ENCODE peak calls at places on chromosomes 3 and 15, in eight cellular contexts. I is IMR-90, O is cardiac muscle cell, V is GM23338, X is colonic mucosa, K is heart left ventricle, J is lower lobe of right lung, U is uterus. R is an unnamed sample.

GRCh38 chr15:39025881-39026280 is 461.3 kb upstream of the RASGRP1 start:
- DNase-seq in U (no peak), V (no peak), K (no peak), X (no peak), J (no peak), O (no peak), I (no peak), R (no peak)

GRCh38 chr3:139327861-139328260 is 16.0 kb upstream of the MRPS22 start:
- DNase-seq in J (no peak), O (no peak), X (no peak), V (no peak), U (no peak), I (no peak), K (no peak), R (no peak)

GRCh38 chr15:64681424-64682024 is 93.9 kb downstream of the RBPMS2 start:
- DNase-seq in J (no peak), X (peak; percentile 44), I (peak; percentile 65), U (peak; percentile 46), V (peak; percentile 88), O (peak; percentile 88), K (no peak), R (no peak)

GRCh38 chr3:128307781-128308469 is 154.6 kb downstream of the EEFSEC start:
- DNase-seq in I (no peak), V (no peak), X (peak; percentile 10), O (no peak), J (no peak), U (no peak), K (peak; percentile 15), R (no peak)

GRCh38 chr3:8593022-8593817 is 51.4 kb downstream of the SSUH2 start:
- DNase-seq in O (peak; percentile 61), I (peak; percentile 16), X (no peak), K (no peak), V (no peak), U (no peak), J (no peak), R (no peak)

GRCh38 chr3:27194494-27194893 is 174.7 kb downstream of the NEK10 start:
- DNase-seq in O (no peak), V (no peak), U (no peak), J (no peak), X (no peak), I (no peak), K (no peak), R (no peak)

GRCh38 chr3:184229424-184230080 is at the start of gene VWA5B2:
- DNase-seq in J (peak; percentile 66), X (peak; percentile 30), U (peak; percentile 22), I (peak; percentile 18), O (peak; percentile 83), K (peak; percentile 56), V (peak; percentile 83), R (no peak)

GRCh38 chr15:45091581-45091980 is 22.4 kb downstream of the DUOX2 start:
- DNase-seq in V (no peak), I (no peak), X (no peak), U (no peak), K (peak; percentile 34), J (no peak), O (no peak), R (no peak)

GRCh38 chr15:99613887-99614642 is 48.3 kb downstream of the MEF2A start:
- DNase-seq in X (peak; percentile 27), J (peak; percentile 56), U (peak; percentile 39), O (no peak), I (peak; percentile 62), V (no peak), K (no peak), R (no peak)

GRCh38 chr15:33215941-33216872 is 21.7 kb upstream of the FMN1 start:
- DNase-seq in K (no peak), J (no peak), O (peak; percentile 50), V (peak; percentile 73), U (no peak), I (peak; percentile 24), X (no peak), R (no peak)

GRCh38 chr3:124800511-124801374 is 70.5 kb downstream of the UMPS start:
- DNase-seq in X (no peak), U (peak; percentile 55), K (peak; percentile 81), V (no peak), O (peak; percentile 80), J (no peak), I (peak; percentile 40), R (no peak)

GRCh38 chr3:147655236-147655635 is 246.1 kb downstream of the ZIC1 start:
- DNase-seq in K (no peak), J (no peak), I (no peak), V (no peak), X (no peak), O (no peak), U (no peak), R (no peak)

GRCh38 chr3:192841428-192841827 is 76.2 kb downstream of the MB21D2 start:
- DNase-seq in J (no peak), X (no peak), K (no peak), O (no peak), U (no peak), V (no peak), I (no peak), R (no peak)

GRCh38 chr3:54324069-54324468 is 201.7 kb downstream of the CACNA2D3 start:
- DNase-seq in O (no peak), K (no peak), U (no peak), J (no peak), I (no peak), V (no peak), X (no peak), R (no peak)

GRCh38 chr15:36644156-36644896 is 64.9 kb downstream of the CDIN1 start:
- DNase-seq in K (no peak), J (no peak), X (no peak), I (no peak), O (no peak), V (no peak), U (no peak), R (no peak)

GRCh38 chr3:160296591-160296990 is 71.4 kb downstream of the C3orf80 start:
- DNase-seq in V (no peak), U (no peak), X (no peak), K (no peak), J (no peak), I (peak; percentile 28), O (peak; percentile 61), R (no peak)
- H3K4me3 ChIP-seq in V (no peak overlapping the region), U (no peak overlapping the region), X (no peak overlapping the region), K (no peak overlapping the region), J (no peak overlapping the region), I (no peak overlapping the region), O (no peak overlapping the region), R (no peak overlapping the region)

DNA sequence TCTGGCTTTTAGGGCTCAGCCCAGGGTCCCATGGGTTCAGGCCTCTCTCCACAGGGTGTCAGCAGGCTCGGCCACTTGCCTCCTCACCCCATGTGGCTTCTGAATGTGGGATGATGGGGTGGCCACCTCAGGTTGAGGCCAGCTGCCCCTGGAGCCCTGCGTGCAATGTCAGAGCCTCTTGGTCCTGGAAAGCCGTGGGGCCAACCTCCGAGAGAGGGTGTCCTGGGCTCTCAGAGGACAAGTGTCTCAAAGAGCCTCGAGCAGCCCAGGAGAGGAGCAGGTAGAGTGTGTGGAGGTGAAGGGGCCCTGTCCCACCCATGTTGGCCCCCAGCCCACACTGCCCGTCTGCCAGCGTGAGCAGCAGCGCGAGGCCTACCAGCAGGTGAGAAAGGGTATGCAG is 86.0 kb downstream of the PLXNA1 start:
- DNase-seq in I (no peak), O (no peak), J (peak; percentile 32), X (no peak), U (no peak), K (no peak), V (no peak), R (no peak)
- H3K36me3 ChIP-seq in I (no peaks in the 10 kb centered on the region), O (no peaks in the 10 kb centered on the region), J (no peaks in the 10 kb centered on the region), X (no peaks in the 10 kb centered on the region), U (no peaks in the 10 kb centered on the region), K (no peaks in the 10 kb centered on the region), V (no peaks in the 10 kb centered on the region), R (no peaks in the 10 kb centered on the region)

DNA sequence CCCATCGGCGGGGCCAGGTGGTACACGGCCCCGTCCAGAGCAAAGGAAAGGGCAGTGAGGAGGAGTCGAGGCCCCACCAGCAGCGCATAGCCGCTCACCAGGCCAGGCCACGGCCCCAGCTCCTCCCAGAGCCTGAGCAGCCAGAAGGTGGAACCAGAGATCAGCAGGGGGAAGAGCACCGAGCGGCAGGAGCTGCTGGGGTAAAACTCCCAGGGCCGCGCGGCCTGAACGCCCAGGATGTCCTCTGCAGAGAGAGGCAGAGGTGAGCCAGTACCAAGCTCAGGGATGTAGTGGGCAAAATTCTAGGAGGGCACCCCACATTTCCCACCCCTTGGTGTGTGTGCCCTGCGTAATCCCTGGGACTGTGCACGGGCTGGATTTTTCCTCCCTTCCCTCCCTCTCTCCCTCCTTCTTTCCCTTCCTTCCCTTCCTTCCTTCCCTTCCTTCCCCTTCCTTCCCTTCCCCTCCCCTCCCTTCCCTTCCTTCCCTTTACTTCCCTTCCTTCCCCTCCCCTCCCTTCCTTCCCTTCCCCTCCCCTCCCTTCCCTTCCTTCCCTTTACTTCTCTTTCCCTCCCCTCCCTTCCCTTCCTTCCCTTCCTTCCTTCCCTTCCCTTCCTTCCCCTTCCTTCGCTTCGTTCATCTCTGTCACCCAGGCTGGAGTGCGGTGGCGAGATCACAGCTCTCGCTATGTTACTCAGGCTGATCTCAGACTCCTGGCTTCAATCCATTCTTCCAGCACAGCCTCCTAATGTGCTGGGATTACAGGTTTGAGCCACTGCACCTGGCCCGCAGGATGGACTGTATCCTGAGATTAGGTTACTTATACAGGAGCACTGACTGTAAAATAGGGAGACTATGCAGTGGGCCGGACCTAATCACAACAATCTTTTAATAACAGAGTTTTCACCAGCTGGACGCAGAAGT is 6.4 kb upstream of the NCBP2 start:
- DNase-seq in V (peak; percentile 77), X (no peak), U (no peak), K (no peak), I (no peak), J (no peak), O (no peak), R (no peak)
- TF ChIP-seq CTCF in V (peak; percentile 17), X (no peak), U (no peak), K (no peak), I (peak; percentile 6), J (no peak), O (peak; percentile 24), R (peak; percentile 27)

GRCh38 chr3:186283096-186283495 is 78.9 kb downstream of the DGKG start:
- DNase-seq in X (no peak), J (no peak), V (no peak), I (peak; percentile 34), U (no peak), K (no peak), O (no peak), R (no peak)

GRCh38 chr3:186283651-186284445 is 78.2 kb downstream of the DGKG start:
- DNase-seq in X (no peak), O (no peak), J (no peak), K (no peak), U (no peak), I (peak; percentile 59), V (no peak), R (no peak)

GRCh38 chr3:186284661-186285060 is 77.4 kb downstream of the DGKG start:
- DNase-seq in X (no peak), V (no peak), I (no peak), O (no peak), U (no peak), J (no peak), K (no peak), R (no peak)

GRCh38 chr3:186280737-186281136 is 81.3 kb downstream of the DGKG start:
- DNase-seq in J (no peak), O (no peak), U (no peak), K (no peak), V (no peak), X (no peak), I (no peak), R (no peak)

DNA sequence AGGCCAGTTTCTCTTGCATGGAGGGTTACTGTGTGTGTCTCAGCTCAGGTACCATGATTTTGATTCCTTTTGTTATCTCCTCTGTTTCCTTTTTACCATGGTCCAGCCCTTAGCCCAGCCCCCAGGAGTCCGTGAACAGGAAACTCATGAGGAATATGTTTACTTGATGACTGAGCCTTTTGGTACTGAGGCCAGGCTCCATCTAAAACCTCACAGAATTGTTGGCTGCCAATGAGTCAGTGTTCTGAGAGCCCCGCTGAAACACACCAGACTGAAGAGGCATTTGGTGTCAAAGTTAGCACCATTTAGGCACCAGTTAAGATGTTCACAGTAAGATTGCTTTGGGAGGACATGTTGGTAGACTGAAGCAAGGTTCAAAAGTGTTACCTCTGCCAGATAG is 80.9 kb downstream of the DGKG start:
- DNase-seq in I (peak; percentile 88), X (no peak), K (no peak), U (no peak), V (no peak), J (no peak), O (no peak), R (no peak)
- H3K4me3 ChIP-seq in I (no peak overlapping the region), X (no peak overlapping the region), K (no peak overlapping the region), U (no peak overlapping the region), V (no peak overlapping the region), J (no peak overlapping the region), O (no peak overlapping the region), R (no peak overlapping the region)